ENCODE peak calls at places on chromosome 12, in four cellular contexts. V is left ventricle myocardium inferior, A is astrocyte, Z is left lung. F is an unnamed sample. For H3K27me3, the result is how much of the 10 kb centered on the place peaks cover.

GRCh38 chr12:78898416-78898815 is 33.8 kb downstream of the SYT1 start:
- DNase-seq in Z (no peak), V (peak), A (peak), F (no peak)

GRCh38 chr12:5177096-5177495 is 133.4 kb downstream of the KCNA5 start:
- DNase-seq in A (no peak), Z (no peak), V (no peak), F (no peak)

GRCh38 chr12:132623072-132623869 is 4.7 kb downstream of the P2RX2 start:
- DNase-seq in V (no peak), A (no peak), Z (peak), F (no peak)

GRCh38 chr12:91419809-91420208 is 237.2 kb upstream of the DCN start:
- DNase-seq in Z (no peak), A (no peak), V (no peak), F (no peak)

GRCh38 chr12:125220404-125221273 is 155.4 kb downstream of the AACS start:
- DNase-seq in A (no peak), V (no peak), Z (no peak), F (no peak)

GRCh38 chr12:75289678-75290200 is 40.4 kb downstream of the CAPS2 start:
- DNase-seq in Z (no peak), V (no peak), A (no peak), F (no peak)

GRCh38 chr12:109111775-109112491 is 4.5 kb upstream of the ACACB start:
- DNase-seq in Z (no peak), V (peak), A (peak), F (no peak)

GRCh38 chr12:132282031-132282949 is 47.1 kb downstream of the GALNT9 start:
- DNase-seq in V (no peak), Z (peak), A (no peak), F (no peak)

GRCh38 chr12:111056618-111057521 is 136.5 kb upstream of the MYL2 start:
- DNase-seq in Z (no peak), V (no peak), A (no peak), F (no peak)

GRCh38 chr12:77648716-77649115 is 182.0 kb upstream of the NAV3 start:
- DNase-seq in Z (no peak), V (no peak), A (peak), F (no peak)

GRCh38 chr12:75705749-75706719 is 194.6 kb upstream of the KRR1 start:
- DNase-seq in A (peak), Z (no peak), V (peak), F (peak)

GRCh38 chr12:107450541-107450940 is 235.1 kb upstream of the PWP1 start:
- DNase-seq in V (no peak), Z (no peak), A (no peak), F (no peak)

GRCh38 chr12:111451649-111452129 is 46.0 kb downstream of the SH2B3 start:
- DNase-seq in Z (no peak), A (no peak), V (no peak), F (no peak)

GRCh38 chr12:77847665-77848431 is 17.2 kb downstream of the NAV3 start:
- DNase-seq in Z (no peak), V (no peak), A (peak), F (peak)

GRCh38 chr12:45235087-45236025 is 19.5 kb downstream of the ANO6 start:
- DNase-seq in A (peak), Z (no peak), V (no peak), F (no peak)

GRCh38 chr12:68617160-68617926 is 6.6 kb downstream of the RAP1B start:
- DNase-seq in A (peak), V (no peak), Z (no peak), F (no peak)

GRCh38 chr12:18224745-18225144 is 36.6 kb upstream of the PIK3C2G start:
- DNase-seq in Z (no peak), V (no peak), A (peak), F (no peak)

GRCh38 chr12:34219046-34219770 is 196.9 kb downstream of the ALG10 start:
- DNase-seq in Z (no peak), V (no peak), A (no peak), F (no peak)

GRCh38 chr12:105922670-105923102 is 216.1 kb downstream of the NUAK1 start:
- DNase-seq in V (no peak), A (peak), Z (no peak), F (peak)

GRCh38 chr12:130126023-130126432 is 36.2 kb upstream of the FZD10 start:
- DNase-seq in Z (no peak), A (no peak), V (peak), F (no peak)

GRCh38 chr12:75641031-75641780 is 129.8 kb upstream of the KRR1 start:
- DNase-seq in A (peak), V (no peak), Z (no peak), F (peak)

GRCh38 chr12:48198619-48198973 is 4.5 kb downstream of the OR10AD1 start:
- DNase-seq in Z (peak), A (no peak), V (peak), F (no peak)

GRCh38 chr12:80677994-80678393 is 29.4 kb upstream of the MYF6 start:
- DNase-seq in A (no peak), Z (no peak), V (no peak), F (no peak)

GRCh38 chr12:72189266-72189665 is 82.9 kb upstream of the TRHDE start:
- DNase-seq in Z (no peak), A (no peak), V (no peak), F (no peak)

DNA sequence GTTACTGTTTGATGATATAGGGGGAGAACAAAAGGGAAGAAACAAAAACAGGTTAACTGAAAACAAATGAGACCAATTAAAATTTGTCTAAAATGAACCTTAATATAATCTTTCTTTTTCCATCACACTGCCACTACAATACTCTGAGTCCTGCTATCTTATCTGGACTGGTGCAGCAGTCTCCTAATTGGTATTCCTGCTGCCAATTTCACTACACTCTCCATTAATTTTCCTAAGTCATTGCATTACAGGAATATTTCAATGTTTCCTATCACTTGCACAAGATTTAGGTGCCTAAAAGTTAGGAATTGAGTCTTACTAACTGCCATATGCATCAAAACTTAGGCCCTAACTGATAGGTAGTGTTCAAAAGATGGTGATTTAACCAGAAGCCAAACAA is 884.9 kb upstream of the MGAT4C start:
- DNase-seq in V (no peak), Z (no peak), A (no peak), F (no peak)
- H3K27me3 ChIP-seq in V (under half), Z (under half), A (under half), F (under half)

GRCh38 chr12:53983580-53984572 is 1.1 kb upstream of the HOXC10 start:
- DNase-seq in V (no peak), A (no peak), Z (no peak), F (no peak)

GRCh38 chr12:53981652-53982565 is 3.0 kb upstream of the HOXC10 start:
- DNase-seq in Z (no peak), A (no peak), V (no peak), F (no peak)

GRCh38 chr12:53980448-53981388 is 4.2 kb upstream of the HOXC10 start:
- DNase-seq in Z (no peak), A (no peak), V (no peak), F (no peak)

GRCh38 chr12:53984901-53985357 is at the start of gene HOXC10:
- DNase-seq in V (peak), A (peak), Z (no peak), F (peak)

DNA sequence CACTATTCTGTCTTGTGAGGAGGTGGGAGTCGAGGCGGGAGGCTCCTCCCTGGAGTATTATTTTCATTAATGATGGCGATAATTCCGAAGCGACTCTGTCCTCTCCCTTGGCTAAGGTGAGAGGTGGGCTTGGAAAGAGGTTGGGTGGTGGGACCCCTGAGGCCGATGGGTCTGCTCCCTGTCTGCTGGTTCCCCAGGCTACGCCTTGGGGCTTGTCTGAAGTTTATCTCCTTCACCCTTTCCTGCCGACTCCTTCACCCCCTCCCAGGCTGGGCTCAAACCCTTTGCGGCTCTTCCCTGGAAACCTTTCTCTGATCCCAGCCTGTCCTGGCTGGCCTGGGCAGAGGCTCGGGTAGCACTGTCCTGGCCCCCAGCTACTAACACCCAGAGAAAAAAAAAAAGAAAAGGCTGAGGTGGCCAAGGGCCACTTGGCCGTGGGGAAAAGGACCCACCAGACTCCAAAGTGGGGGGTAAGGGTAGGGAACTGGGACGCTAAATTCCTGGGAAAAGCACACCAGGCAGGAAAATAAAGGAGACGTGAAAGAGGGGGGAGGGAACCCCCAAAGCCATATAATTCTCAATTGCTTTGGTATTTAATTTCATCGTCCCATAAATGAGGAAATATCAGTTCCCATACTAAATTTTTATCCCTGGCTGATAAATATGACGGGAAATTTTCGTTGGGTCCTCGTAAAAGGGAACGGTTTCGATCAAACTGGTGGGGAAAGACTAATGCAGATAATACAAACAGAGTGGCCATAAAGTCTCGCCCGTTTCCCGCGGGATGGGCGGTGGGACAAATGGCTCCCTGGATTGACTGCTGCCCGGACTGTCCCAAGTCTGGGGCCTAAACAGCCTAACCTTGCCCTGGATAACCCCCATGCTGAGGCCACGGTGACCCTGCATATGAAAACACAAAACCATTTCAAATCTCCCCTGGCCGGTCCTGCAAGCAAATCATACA is 2.0 kb upstream of the HOXC10 start:
- DNase-seq in A (no peak), Z (no peak), V (no peak), F (no peak)
- H3K27ac ChIP-seq in A (no peak), Z (no peak), V (no peak), F (no peak)

GRCh38 chr12:54196396-54196795 is 7.6 kb upstream of the SMUG1 start:
- DNase-seq in V (no peak), Z (no peak), A (no peak), F (no peak)
- H3K27me3 ChIP-seq in V (half or more), Z (under half), A (under half), F (under half)

DNA sequence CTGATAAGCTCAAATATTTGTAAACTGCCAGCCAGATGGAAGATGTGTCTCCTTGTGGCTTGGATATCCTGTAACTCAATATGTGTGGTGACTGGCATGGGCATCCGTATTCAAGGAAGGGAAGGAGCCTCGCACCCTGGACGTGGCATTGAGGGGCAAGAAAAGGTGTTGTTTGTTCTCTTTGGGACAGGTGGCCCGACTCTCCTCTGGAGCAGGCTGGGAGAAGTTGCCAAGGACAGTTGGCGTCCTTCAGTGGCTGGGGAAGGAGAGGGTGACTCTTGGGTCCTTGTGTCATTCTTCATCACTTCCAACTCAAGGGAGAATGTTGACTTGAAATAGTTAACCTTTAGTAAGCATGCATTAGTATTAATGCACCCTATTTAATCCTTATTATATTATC is 39.6 kb downstream of the CACNA1C start:
- DNase-seq in V (no peak), Z (no peak), A (no peak), F (no peak)
- H3K27ac ChIP-seq in V (peak), Z (no peak), A (no peak), F (no peak)

DNA sequence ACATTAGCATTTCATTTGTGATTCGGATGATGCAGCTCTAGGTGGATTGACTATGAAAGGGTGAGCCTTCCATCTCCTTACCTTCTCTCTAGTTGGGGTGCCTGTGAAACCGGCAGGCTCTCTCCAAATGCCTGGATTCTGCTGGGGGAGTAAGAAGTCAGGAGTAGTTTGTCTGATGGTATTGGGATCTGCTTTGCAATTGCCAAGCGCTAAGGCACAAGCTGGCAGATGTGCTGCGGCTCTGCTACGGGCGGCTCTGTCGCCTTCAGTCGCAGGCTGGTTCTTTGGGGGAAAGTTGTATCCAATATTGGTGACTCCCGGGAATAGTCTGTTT is 2.4 kb downstream of the RMST start:
- DNase-seq in Z (no peak), V (no peak), A (no peak), F (no peak)
- H3K27me3 ChIP-seq in Z (under half), V (half or more), A (under half), F (under half)